ENCODE peak calls at places on chromosome 12, in nine cellular contexts. One of them, this sample, is unnamed.

GRCh38 chr12:42475055-42475454 is 114.5 kb downstream of the PRICKLE1 start:
- DNase-seq in GM12891: no peak
- DNase-seq in breast epithelium: no peak
- DNase-seq in GM12892: no peak
- DNase-seq in transverse colon: no peak
- DNase-seq in upper lobe of left lung: no peak
- DNase-seq in HL-60: no peak
- DNase-seq in sigmoid colon: no peak
- DNase-seq in spleen: no peak
- DNase-seq in this sample: no peak

GRCh38 chr12:2095878-2096277 is 43.1 kb downstream of the CACNA1C start:
- DNase-seq in GM12891: no peak
- DNase-seq in breast epithelium: no peak
- DNase-seq in GM12892: no peak
- DNase-seq in transverse colon: peak; percentile 43
- DNase-seq in upper lobe of left lung: no peak
- DNase-seq in HL-60: no peak
- DNase-seq in sigmoid colon: peak; percentile 96
- DNase-seq in spleen: no peak
- DNase-seq in this sample: no peak

GRCh38 chr12:57864382-57864781 is 17.9 kb upstream of the CTDSP2 start:
- DNase-seq in GM12891: no peak
- DNase-seq in breast epithelium: no peak
- DNase-seq in GM12892: no peak
- DNase-seq in transverse colon: no peak
- DNase-seq in upper lobe of left lung: no peak
- DNase-seq in HL-60: no peak
- DNase-seq in sigmoid colon: peak; percentile 65
- DNase-seq in spleen: no peak
- DNase-seq in this sample: no peak

GRCh38 chr12:62813031-62813829 is 121.7 kb downstream of the PPM1H start:
- DNase-seq in GM12891: no peak
- DNase-seq in breast epithelium: no peak
- DNase-seq in GM12892: no peak
- DNase-seq in transverse colon: peak; percentile 45
- DNase-seq in upper lobe of left lung: peak; percentile 75
- DNase-seq in HL-60: peak; percentile 23
- DNase-seq in sigmoid colon: peak; percentile 76
- DNase-seq in spleen: peak; percentile 82
- DNase-seq in this sample: peak; percentile 83

GRCh38 chr12:105231396-105231795 is 4.6 kb downstream of the APPL2 start:
- DNase-seq in GM12891: no peak
- DNase-seq in breast epithelium: no peak
- DNase-seq in GM12892: no peak
- DNase-seq in transverse colon: peak; percentile 59
- DNase-seq in upper lobe of left lung: no peak
- DNase-seq in HL-60: no peak
- DNase-seq in sigmoid colon: no peak
- DNase-seq in spleen: no peak
- DNase-seq in this sample: no peak

GRCh38 chr12:30725739-30726138 is 29.0 kb downstream of the CAPRIN2 start:
- DNase-seq in GM12891: no peak
- DNase-seq in breast epithelium: no peak
- DNase-seq in GM12892: no peak
- DNase-seq in transverse colon: no peak
- DNase-seq in upper lobe of left lung: no peak
- DNase-seq in HL-60: no peak
- DNase-seq in sigmoid colon: no peak
- DNase-seq in spleen: no peak
- DNase-seq in this sample: no peak

GRCh38 chr12:30257614-30258013 is 438.1 kb downstream of the IPO8 start:
- DNase-seq in GM12891: no peak
- DNase-seq in breast epithelium: no peak
- DNase-seq in GM12892: no peak
- DNase-seq in transverse colon: no peak
- DNase-seq in upper lobe of left lung: no peak
- DNase-seq in HL-60: no peak
- DNase-seq in sigmoid colon: no peak
- DNase-seq in spleen: no peak
- DNase-seq in this sample: no peak

GRCh38 chr12:28378749-28379148 is 188.5 kb downstream of the CCDC91 start:
- DNase-seq in GM12891: no peak
- DNase-seq in breast epithelium: no peak
- DNase-seq in GM12892: no peak
- DNase-seq in transverse colon: no peak
- DNase-seq in upper lobe of left lung: no peak
- DNase-seq in HL-60: no peak
- DNase-seq in sigmoid colon: no peak
- DNase-seq in spleen: no peak
- DNase-seq in this sample: no peak

GRCh38 chr12:122204829-122205589 is 1.5 kb downstream of the B3GNT4 start:
- DNase-seq in GM12891: no peak
- DNase-seq in breast epithelium: peak; percentile 36
- DNase-seq in GM12892: no peak
- DNase-seq in transverse colon: no peak
- DNase-seq in upper lobe of left lung: no peak
- DNase-seq in HL-60: no peak
- DNase-seq in sigmoid colon: no peak
- DNase-seq in spleen: no peak
- DNase-seq in this sample: peak; percentile 64

GRCh38 chr12:51901881-51902280 is 5.4 kb upstream of the ACVRL1 start:
- DNase-seq in GM12891: no peak
- DNase-seq in breast epithelium: no peak
- DNase-seq in GM12892: no peak
- DNase-seq in transverse colon: no peak
- DNase-seq in upper lobe of left lung: no peak
- DNase-seq in HL-60: no peak
- DNase-seq in sigmoid colon: peak; percentile 42
- DNase-seq in spleen: no peak
- DNase-seq in this sample: peak; percentile 11

GRCh38 chr12:2925322-2925995 is 33.7 kb upstream of the TEAD4 start:
- DNase-seq in GM12891: no peak
- DNase-seq in breast epithelium: no peak
- DNase-seq in GM12892: no peak
- DNase-seq in transverse colon: no peak
- DNase-seq in upper lobe of left lung: no peak
- DNase-seq in HL-60: no peak
- DNase-seq in sigmoid colon: no peak
- DNase-seq in spleen: no peak
- DNase-seq in this sample: no peak

GRCh38 chr12:80716711-80717469 is at the start of gene MYF5:
- DNase-seq in GM12891: no peak
- DNase-seq in breast epithelium: no peak
- DNase-seq in GM12892: no peak
- DNase-seq in transverse colon: no peak
- DNase-seq in upper lobe of left lung: no peak
- DNase-seq in HL-60: no peak
- DNase-seq in sigmoid colon: no peak
- DNase-seq in spleen: no peak
- DNase-seq in this sample: no peak

GRCh38 chr12:30978639-30979038 is 52.1 kb downstream of the TSPAN11 start:
- DNase-seq in GM12891: no peak
- DNase-seq in breast epithelium: no peak
- DNase-seq in GM12892: no peak
- DNase-seq in transverse colon: no peak
- DNase-seq in upper lobe of left lung: no peak
- DNase-seq in HL-60: no peak
- DNase-seq in sigmoid colon: peak; percentile 88
- DNase-seq in spleen: no peak
- DNase-seq in this sample: no peak

GRCh38 chr12:114777052-114777451 is 93.1 kb upstream of the TBX3 start:
- DNase-seq in GM12891: no peak
- DNase-seq in breast epithelium: no peak
- DNase-seq in GM12892: no peak
- DNase-seq in transverse colon: no peak
- DNase-seq in upper lobe of left lung: no peak
- DNase-seq in HL-60: no peak
- DNase-seq in sigmoid colon: no peak
- DNase-seq in spleen: no peak
- DNase-seq in this sample: no peak

GRCh38 chr12:30980886-30981662 is 54.5 kb downstream of the TSPAN11 start:
- DNase-seq in GM12891: no peak
- DNase-seq in breast epithelium: no peak
- DNase-seq in GM12892: no peak
- DNase-seq in transverse colon: no peak
- DNase-seq in upper lobe of left lung: no peak
- DNase-seq in HL-60: no peak
- DNase-seq in sigmoid colon: no peak
- DNase-seq in spleen: no peak
- DNase-seq in this sample: no peak

GRCh38 chr12:29082522-29082921 is 66.6 kb upstream of the FAR2 start:
- DNase-seq in GM12891: no peak
- DNase-seq in breast epithelium: no peak
- DNase-seq in GM12892: no peak
- DNase-seq in transverse colon: no peak
- DNase-seq in upper lobe of left lung: no peak
- DNase-seq in HL-60: no peak
- DNase-seq in sigmoid colon: no peak
- DNase-seq in spleen: no peak
- DNase-seq in this sample: no peak

GRCh38 chr12:53176750-53177149 is 3.8 kb upstream of the ZNF740 start:
- DNase-seq in GM12891: no peak
- DNase-seq in breast epithelium: no peak
- DNase-seq in GM12892: no peak
- DNase-seq in transverse colon: no peak
- DNase-seq in upper lobe of left lung: no peak
- DNase-seq in HL-60: no peak
- DNase-seq in sigmoid colon: no peak
- DNase-seq in spleen: no peak
- DNase-seq in this sample: peak; percentile 1

GRCh38 chr12:23282701-23283100 is 657.7 kb downstream of the ETNK1 start:
- DNase-seq in GM12891: no peak
- DNase-seq in breast epithelium: no peak
- DNase-seq in GM12892: no peak
- DNase-seq in transverse colon: no peak
- DNase-seq in upper lobe of left lung: no peak
- DNase-seq in HL-60: no peak
- DNase-seq in sigmoid colon: no peak
- DNase-seq in spleen: no peak
- DNase-seq in this sample: no peak

DNA sequence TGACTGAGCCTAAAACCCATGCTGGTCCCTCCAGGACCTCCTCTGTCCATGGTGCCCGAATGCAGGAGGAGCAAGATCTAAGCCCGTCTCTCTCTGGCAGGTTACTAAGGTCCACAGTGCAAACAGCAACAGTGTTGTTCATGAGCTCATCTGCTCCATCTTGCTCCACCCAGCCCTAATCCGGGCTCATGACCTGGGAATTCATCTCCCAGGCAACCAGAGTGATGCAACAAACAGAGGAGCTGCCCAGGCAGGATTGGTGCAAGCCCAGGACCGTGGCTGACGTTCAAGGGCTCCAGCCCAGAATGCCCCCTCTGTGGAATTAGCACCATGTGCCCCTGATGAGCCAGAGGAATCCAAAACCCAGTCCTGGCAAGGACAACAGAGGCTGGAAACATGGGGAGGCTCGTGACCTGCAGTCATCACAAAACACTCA is 29.9 kb downstream of the HSPB8 start:
- DNase-seq in GM12891: no peak
- DNase-seq in breast epithelium: peak; percentile 54
- DNase-seq in GM12892: no peak
- DNase-seq in transverse colon: peak; percentile 54
- DNase-seq in upper lobe of left lung: peak; percentile 59
- DNase-seq in HL-60: no peak
- DNase-seq in sigmoid colon: peak; percentile 94
- DNase-seq in spleen: no peak
- DNase-seq in this sample: peak; percentile 88
- TF ChIP-seq POLR2AphosphoS5 in GM12891: no peak
- TF ChIP-seq POLR2AphosphoS5 in breast epithelium: no peak
- TF ChIP-seq POLR2AphosphoS5 in GM12892: no peak
- TF ChIP-seq POLR2AphosphoS5 in transverse colon: peak; percentile 31
- TF ChIP-seq POLR2AphosphoS5 in upper lobe of left lung: no peak
- TF ChIP-seq POLR2AphosphoS5 in HL-60: no peak
- TF ChIP-seq POLR2AphosphoS5 in sigmoid colon: peak; percentile 22
- TF ChIP-seq POLR2AphosphoS5 in spleen: no peak
- TF ChIP-seq POLR2AphosphoS5 in this sample: no peak

DNA sequence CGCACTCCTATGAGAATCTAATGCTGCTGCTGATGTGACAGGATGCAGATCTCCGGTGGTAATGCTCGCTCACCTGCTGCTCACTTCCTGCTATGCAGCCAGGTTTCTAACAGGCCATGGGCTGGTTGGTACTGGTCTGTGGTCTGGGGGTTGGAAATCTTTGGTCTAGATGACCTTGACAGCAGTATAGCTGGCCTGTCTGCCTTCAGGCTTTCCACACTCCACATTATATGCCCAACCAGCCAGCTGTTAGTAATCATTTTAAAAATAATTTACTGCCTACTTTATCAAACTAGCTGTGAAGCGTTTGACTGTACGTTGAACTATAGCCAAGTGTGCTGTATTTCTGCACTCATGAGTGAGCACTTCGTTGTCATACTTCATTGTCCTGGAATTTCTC is 424.0 kb upstream of the GARIN6 start:
- DNase-seq in GM12891: no peak
- DNase-seq in breast epithelium: no peak
- DNase-seq in GM12892: no peak
- DNase-seq in transverse colon: no peak
- DNase-seq in upper lobe of left lung: no peak
- DNase-seq in HL-60: no peak
- DNase-seq in sigmoid colon: no peak
- DNase-seq in spleen: no peak
- DNase-seq in this sample: no peak
- TF ChIP-seq POLR2AphosphoS5 in GM12891: no peak
- TF ChIP-seq POLR2AphosphoS5 in breast epithelium: no peak
- TF ChIP-seq POLR2AphosphoS5 in GM12892: no peak
- TF ChIP-seq POLR2AphosphoS5 in transverse colon: no peak
- TF ChIP-seq POLR2AphosphoS5 in upper lobe of left lung: no peak
- TF ChIP-seq POLR2AphosphoS5 in HL-60: no peak
- TF ChIP-seq POLR2AphosphoS5 in sigmoid colon: no peak
- TF ChIP-seq POLR2AphosphoS5 in spleen: no peak
- TF ChIP-seq POLR2AphosphoS5 in this sample: no peak

GRCh38 chr12:40127408-40127807 is 21.5 kb upstream of the SLC2A13 start:
- DNase-seq in GM12891: no peak
- DNase-seq in breast epithelium: no peak
- DNase-seq in GM12892: no peak
- DNase-seq in transverse colon: no peak
- DNase-seq in upper lobe of left lung: no peak
- DNase-seq in HL-60: no peak
- DNase-seq in sigmoid colon: no peak
- DNase-seq in spleen: no peak
- DNase-seq in this sample: no peak
- TF ChIP-seq POLR2AphosphoS5 in GM12891: no peak
- TF ChIP-seq POLR2AphosphoS5 in breast epithelium: no peak
- TF ChIP-seq POLR2AphosphoS5 in GM12892: no peak
- TF ChIP-seq POLR2AphosphoS5 in transverse colon: no peak
- TF ChIP-seq POLR2AphosphoS5 in upper lobe of left lung: no peak
- TF ChIP-seq POLR2AphosphoS5 in HL-60: no peak
- TF ChIP-seq POLR2AphosphoS5 in sigmoid colon: no peak
- TF ChIP-seq POLR2AphosphoS5 in spleen: no peak
- TF ChIP-seq POLR2AphosphoS5 in this sample: no peak

GRCh38 chr12:47887529-47887928 is 17.3 kb downstream of the VDR start:
- DNase-seq in GM12891: no peak
- DNase-seq in breast epithelium: no peak
- DNase-seq in GM12892: no peak
- DNase-seq in transverse colon: no peak
- DNase-seq in upper lobe of left lung: peak; percentile 76
- DNase-seq in HL-60: no peak
- DNase-seq in sigmoid colon: no peak
- DNase-seq in spleen: no peak
- DNase-seq in this sample: no peak
- TF ChIP-seq POLR2AphosphoS5 in GM12891: no peak
- TF ChIP-seq POLR2AphosphoS5 in breast epithelium: no peak
- TF ChIP-seq POLR2AphosphoS5 in GM12892: no peak
- TF ChIP-seq POLR2AphosphoS5 in transverse colon: no peak
- TF ChIP-seq POLR2AphosphoS5 in upper lobe of left lung: no peak
- TF ChIP-seq POLR2AphosphoS5 in HL-60: no peak
- TF ChIP-seq POLR2AphosphoS5 in sigmoid colon: no peak
- TF ChIP-seq POLR2AphosphoS5 in spleen: no peak
- TF ChIP-seq POLR2AphosphoS5 in this sample: no peak